ENCODE peak calls at places on chromosomes 11 and 22, in six cellular contexts. One of them, this sample, is unnamed.

GRCh38 chr22:20979243-20979809 is 2.8 kb upstream of the LZTR1 start:
- DNase-seq in HTR-8/SVneo: no peak
- DNase-seq in NCI-H82: peak; percentile 47
- DNase-seq in smooth muscle cell of the brain vasculature: no peak
- DNase-seq in cerebellum: no peak
- DNase-seq in activated T-cell treated with anti-CD3 and anti-CD28 coated beads, Interleukin-2, amount 50 U/mL, for 72 hours: peak; percentile 67
- DNase-seq in this sample: no peak

GRCh38 chr11:45450189-45450588 is 164.0 kb upstream of the SYT13 start:
- DNase-seq in HTR-8/SVneo: no peak
- DNase-seq in NCI-H82: no peak
- DNase-seq in smooth muscle cell of the brain vasculature: no peak
- DNase-seq in cerebellum: no peak
- DNase-seq in activated T-cell treated with anti-CD3 and anti-CD28 coated beads, Interleukin-2, amount 50 U/mL, for 72 hours: no peak
- DNase-seq in this sample: no peak

GRCh38 chr11:61171907-61172306 is 10.7 kb upstream of the VPS37C start:
- DNase-seq in HTR-8/SVneo: no peak
- DNase-seq in NCI-H82: no peak
- DNase-seq in smooth muscle cell of the brain vasculature: no peak
- DNase-seq in cerebellum: no peak
- DNase-seq in activated T-cell treated with anti-CD3 and anti-CD28 coated beads, Interleukin-2, amount 50 U/mL, for 72 hours: no peak
- DNase-seq in this sample: no peak

GRCh38 chr22:48378673-48379072 is 1449.0 kb downstream of the BRD1 start:
- DNase-seq in HTR-8/SVneo: no peak
- DNase-seq in NCI-H82: no peak
- DNase-seq in smooth muscle cell of the brain vasculature: no peak
- DNase-seq in cerebellum: no peak
- DNase-seq in activated T-cell treated with anti-CD3 and anti-CD28 coated beads, Interleukin-2, amount 50 U/mL, for 72 hours: no peak
- DNase-seq in this sample: no peak

GRCh38 chr22:44429941-44430587 is 68.0 kb downstream of the RTL6 start:
- DNase-seq in HTR-8/SVneo: no peak
- DNase-seq in NCI-H82: no peak
- DNase-seq in smooth muscle cell of the brain vasculature: no peak
- DNase-seq in cerebellum: no peak
- DNase-seq in activated T-cell treated with anti-CD3 and anti-CD28 coated beads, Interleukin-2, amount 50 U/mL, for 72 hours: no peak
- DNase-seq in this sample: no peak

GRCh38 chr11:121109916-121110656 is 9.0 kb downstream of the TECTA start:
- DNase-seq in HTR-8/SVneo: no peak
- DNase-seq in NCI-H82: no peak
- DNase-seq in smooth muscle cell of the brain vasculature: no peak
- DNase-seq in cerebellum: no peak
- DNase-seq in activated T-cell treated with anti-CD3 and anti-CD28 coated beads, Interleukin-2, amount 50 U/mL, for 72 hours: no peak
- DNase-seq in this sample: no peak

GRCh38 chr11:45655347-45655756 is 10.1 kb downstream of the CHST1 start:
- DNase-seq in HTR-8/SVneo: peak; percentile 72
- DNase-seq in NCI-H82: peak; percentile 87
- DNase-seq in smooth muscle cell of the brain vasculature: peak; percentile 12
- DNase-seq in cerebellum: peak; percentile 75
- DNase-seq in activated T-cell treated with anti-CD3 and anti-CD28 coated beads, Interleukin-2, amount 50 U/mL, for 72 hours: peak; percentile 72
- DNase-seq in this sample: no peak

GRCh38 chr22:35411112-35411511 is 11.2 kb downstream of the MCM5 start:
- DNase-seq in HTR-8/SVneo: no peak
- DNase-seq in NCI-H82: no peak
- DNase-seq in smooth muscle cell of the brain vasculature: no peak
- DNase-seq in cerebellum: no peak
- DNase-seq in activated T-cell treated with anti-CD3 and anti-CD28 coated beads, Interleukin-2, amount 50 U/mL, for 72 hours: no peak
- DNase-seq in this sample: no peak

GRCh38 chr11:108788565-108789199 is 123.8 kb downstream of the DDX10 start:
- DNase-seq in HTR-8/SVneo: peak; percentile 24
- DNase-seq in NCI-H82: peak; percentile 15
- DNase-seq in smooth muscle cell of the brain vasculature: no peak
- DNase-seq in cerebellum: no peak
- DNase-seq in activated T-cell treated with anti-CD3 and anti-CD28 coated beads, Interleukin-2, amount 50 U/mL, for 72 hours: peak; percentile 5
- DNase-seq in this sample: no peak

GRCh38 chr11:22792497-22792896 is 37.1 kb downstream of the SVIP start:
- DNase-seq in HTR-8/SVneo: no peak
- DNase-seq in NCI-H82: no peak
- DNase-seq in smooth muscle cell of the brain vasculature: peak; percentile 28
- DNase-seq in cerebellum: no peak
- DNase-seq in activated T-cell treated with anti-CD3 and anti-CD28 coated beads, Interleukin-2, amount 50 U/mL, for 72 hours: no peak
- DNase-seq in this sample: no peak

GRCh38 chr22:35620624-35621245 is 3.6 kb upstream of the MB start:
- DNase-seq in HTR-8/SVneo: no peak
- DNase-seq in NCI-H82: peak; percentile 18
- DNase-seq in smooth muscle cell of the brain vasculature: no peak
- DNase-seq in cerebellum: no peak
- DNase-seq in activated T-cell treated with anti-CD3 and anti-CD28 coated beads, Interleukin-2, amount 50 U/mL, for 72 hours: no peak
- DNase-seq in this sample: no peak

GRCh38 chr11:45079567-45079942 is 66.9 kb upstream of the PRDM11 start:
- DNase-seq in HTR-8/SVneo: no peak
- DNase-seq in NCI-H82: no peak
- DNase-seq in smooth muscle cell of the brain vasculature: no peak
- DNase-seq in cerebellum: no peak
- DNase-seq in activated T-cell treated with anti-CD3 and anti-CD28 coated beads, Interleukin-2, amount 50 U/mL, for 72 hours: no peak
- DNase-seq in this sample: no peak

GRCh38 chr22:27727673-27728451 is 73.7 kb downstream of the MN1 start:
- DNase-seq in HTR-8/SVneo: no peak
- DNase-seq in NCI-H82: no peak
- DNase-seq in smooth muscle cell of the brain vasculature: no peak
- DNase-seq in cerebellum: no peak
- DNase-seq in activated T-cell treated with anti-CD3 and anti-CD28 coated beads, Interleukin-2, amount 50 U/mL, for 72 hours: no peak
- DNase-seq in this sample: no peak

GRCh38 chr11:128599729-128600128 is 12.4 kb upstream of the ETS1 start:
- DNase-seq in HTR-8/SVneo: no peak
- DNase-seq in NCI-H82: no peak
- DNase-seq in smooth muscle cell of the brain vasculature: no peak
- DNase-seq in cerebellum: no peak
- DNase-seq in activated T-cell treated with anti-CD3 and anti-CD28 coated beads, Interleukin-2, amount 50 U/mL, for 72 hours: no peak
- DNase-seq in this sample: no peak